ENCODE peak calls at places on chromosomes 11 and 22, in four cellular contexts. One of them, this sample, is unnamed.

GRCh38 chr11:469684-470667 is 19.9 kb downstream of the PTDSS2 start:
- DNase-seq in OCI-LY7: no peak
- DNase-seq in A549: peak; percentile 58
- DNase-seq in cardiac muscle cell: peak; percentile 90
- DNase-seq in this sample: no peak

GRCh38 chr11:10019906-10020682 is 273.9 kb downstream of the SBF2 start:
- DNase-seq in OCI-LY7: no peak
- DNase-seq in A549: no peak
- DNase-seq in cardiac muscle cell: no peak
- DNase-seq in this sample: peak; percentile 9

GRCh38 chr11:12785901-12786300 is 111.7 kb downstream of the TEAD1 start:
- DNase-seq in OCI-LY7: no peak
- DNase-seq in A549: no peak
- DNase-seq in cardiac muscle cell: no peak
- DNase-seq in this sample: no peak

GRCh38 chr22:48534395-48534958 is 1293.2 kb downstream of the BRD1 start:
- DNase-seq in OCI-LY7: no peak
- DNase-seq in A549: no peak
- DNase-seq in cardiac muscle cell: no peak
- DNase-seq in this sample: no peak

GRCh38 chr11:45204761-45205160 is 58.3 kb downstream of the PRDM11 start:
- DNase-seq in OCI-LY7: no peak
- DNase-seq in A549: no peak
- DNase-seq in cardiac muscle cell: peak; percentile 28
- DNase-seq in this sample: no peak

GRCh38 chr22:42747701-42748513 is 27.2 kb upstream of the A4GALT start:
- DNase-seq in OCI-LY7: no peak
- DNase-seq in A549: no peak
- DNase-seq in cardiac muscle cell: peak; percentile 73
- DNase-seq in this sample: no peak

GRCh38 chr11:131349368-131350086 is 20.9 kb upstream of the NTM start:
- DNase-seq in OCI-LY7: no peak
- DNase-seq in A549: no peak
- DNase-seq in cardiac muscle cell: no peak
- DNase-seq in this sample: no peak

GRCh38 chr11:118572914-118573550 is 823 bp downstream of the ARCN1 start:
- DNase-seq in OCI-LY7: peak; percentile 51
- DNase-seq in A549: peak; percentile 29
- DNase-seq in cardiac muscle cell: peak; percentile 46
- DNase-seq in this sample: peak; percentile 37

GRCh38 chr11:41382927-41383326 is 76.5 kb downstream of the LRRC4C start:
- DNase-seq in OCI-LY7: no peak
- DNase-seq in A549: no peak
- DNase-seq in cardiac muscle cell: no peak
- DNase-seq in this sample: no peak
- H3K27ac ChIP-seq in OCI-LY7: no peak overlapping the region
- H3K27ac ChIP-seq in A549: no peak overlapping the region
- H3K27ac ChIP-seq in cardiac muscle cell: no peak overlapping the region
- H3K27ac ChIP-seq in this sample: no peak overlapping the region

DNA sequence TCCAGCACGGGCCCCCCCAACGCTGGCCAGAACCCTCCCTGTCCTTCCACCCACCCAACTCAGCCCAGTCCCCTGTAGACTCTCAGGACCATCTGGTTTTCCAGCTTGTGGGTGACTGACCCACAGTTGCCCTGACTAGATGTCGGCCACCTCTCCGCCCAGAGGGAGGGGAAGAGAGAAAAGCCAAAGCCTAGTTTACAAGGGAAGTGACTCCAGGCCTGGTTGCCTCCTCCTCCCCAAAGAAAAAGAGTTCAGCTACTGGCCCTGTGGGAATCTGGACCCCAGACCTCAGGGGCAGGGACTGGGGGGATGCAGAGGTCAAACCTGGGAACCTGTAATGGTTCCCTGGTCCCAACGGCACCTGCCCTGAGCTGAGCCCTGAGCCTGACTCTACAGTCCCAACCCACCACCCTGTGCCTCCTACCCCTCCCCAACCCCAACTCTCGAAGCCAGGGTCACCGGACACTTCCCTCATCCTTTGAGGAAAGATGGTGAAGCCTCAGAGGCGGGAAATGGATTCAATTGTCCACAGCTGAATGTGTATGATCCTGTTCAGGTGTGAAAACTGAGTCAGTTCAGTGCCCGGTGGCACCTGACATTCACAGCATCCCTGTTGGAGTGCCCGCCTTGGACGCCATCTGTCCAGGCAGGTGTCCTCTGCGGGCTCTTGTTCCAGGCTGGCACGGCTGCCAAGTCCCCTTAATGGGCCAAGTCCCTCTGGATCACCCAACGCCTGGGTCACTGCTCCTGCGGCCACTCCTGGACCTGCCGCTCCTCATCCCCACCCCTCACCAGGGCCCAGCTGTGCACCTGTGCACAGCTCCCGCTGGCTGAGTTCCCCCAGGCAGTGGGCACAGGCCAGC is 21.0 kb upstream of the WNT7B start:
- DNase-seq in OCI-LY7: no peak
- DNase-seq in A549: no peak
- DNase-seq in cardiac muscle cell: no peak
- DNase-seq in this sample: no peak
- H3K27ac ChIP-seq in OCI-LY7: no peak overlapping the region
- H3K27ac ChIP-seq in A549: peak overlapping the region; percentile 26
- H3K27ac ChIP-seq in cardiac muscle cell: no peak overlapping the region
- H3K27ac ChIP-seq in this sample: no peak overlapping the region

DNA sequence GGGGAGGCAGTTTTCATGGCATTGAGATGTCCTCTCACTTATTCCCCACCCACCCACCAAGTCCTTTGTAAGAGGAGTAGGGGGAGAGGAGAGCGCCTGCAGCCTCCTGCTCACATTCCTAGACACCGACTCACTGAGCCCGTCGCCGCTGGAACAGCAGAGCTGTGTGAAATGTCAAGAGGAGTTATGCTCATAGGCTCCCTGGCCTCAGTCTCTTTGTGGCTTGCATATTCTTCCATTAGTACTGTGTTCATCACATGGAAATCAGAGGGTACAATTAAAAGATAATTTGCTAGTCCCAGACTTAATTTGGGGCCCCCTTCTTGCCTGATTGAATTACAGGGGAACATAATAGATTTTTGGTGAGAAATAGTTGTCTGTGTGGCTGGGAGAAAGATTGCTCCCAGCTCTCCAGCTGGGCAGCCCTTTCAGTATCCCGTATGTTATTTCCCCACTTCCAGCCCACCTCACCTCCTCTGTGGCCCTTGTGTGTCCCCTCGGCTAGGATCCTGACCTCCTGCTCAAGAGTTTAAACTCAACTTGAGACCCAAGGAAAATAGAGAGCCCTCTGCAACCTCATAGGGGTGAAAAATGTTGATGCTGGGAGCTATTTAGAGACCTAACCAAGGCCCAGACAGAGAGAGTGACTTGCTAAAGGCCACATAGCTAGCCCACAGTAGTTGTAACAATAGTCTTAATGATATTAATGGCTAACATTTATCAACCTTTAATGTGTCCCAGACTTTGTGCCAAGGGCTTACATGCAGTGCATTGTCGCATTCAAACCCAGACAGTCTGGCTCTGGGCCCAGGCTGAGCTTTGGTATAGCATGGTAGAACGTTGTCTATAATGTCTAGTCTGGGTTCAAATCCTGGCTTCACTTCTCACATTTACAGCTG is 32.2 kb downstream of the LIMK2 start:
- DNase-seq in OCI-LY7: no peak
- DNase-seq in A549: peak; percentile 63
- DNase-seq in cardiac muscle cell: peak; percentile 80
- DNase-seq in this sample: no peak
- H3K27ac ChIP-seq in OCI-LY7: no peak overlapping the region
- H3K27ac ChIP-seq in A549: peak overlapping the region; percentile 83
- H3K27ac ChIP-seq in cardiac muscle cell: peak overlapping the region; percentile 80
- H3K27ac ChIP-seq in this sample: no peak overlapping the region

GRCh38 chr11:108565653-108566052 is 27.9 kb downstream of the EXPH5 start:
- DNase-seq in OCI-LY7: no peak
- DNase-seq in A549: no peak
- DNase-seq in cardiac muscle cell: no peak
- DNase-seq in this sample: no peak
- H3K27ac ChIP-seq in OCI-LY7: no peak overlapping the region
- H3K27ac ChIP-seq in A549: no peak overlapping the region
- H3K27ac ChIP-seq in cardiac muscle cell: no peak overlapping the region
- H3K27ac ChIP-seq in this sample: no peak overlapping the region

GRCh38 chr11:5279678-5280077 is 9.9 kb upstream of the HBE1 start:
- DNase-seq in OCI-LY7: no peak
- DNase-seq in A549: no peak
- DNase-seq in cardiac muscle cell: no peak
- DNase-seq in this sample: no peak
- H3K27ac ChIP-seq in OCI-LY7: no peak overlapping the region
- H3K27ac ChIP-seq in A549: peak overlapping the region; percentile 76
- H3K27ac ChIP-seq in cardiac muscle cell: no peak overlapping the region
- H3K27ac ChIP-seq in this sample: no peak overlapping the region

GRCh38 chr11:11621881-11622706 is at the start of gene GALNT18:
- DNase-seq in OCI-LY7: peak; percentile 33
- DNase-seq in A549: peak; percentile 94
- DNase-seq in cardiac muscle cell: peak; percentile 95
- DNase-seq in this sample: peak; percentile 16
- H3K27ac ChIP-seq in OCI-LY7: no peak within 1 kb of the TSS
- H3K27ac ChIP-seq in A549: peak within 1 kb of the TSS; percentile 90
- H3K27ac ChIP-seq in cardiac muscle cell: no peak within 1 kb of the TSS
- H3K27ac ChIP-seq in this sample: no peak within 1 kb of the TSS

DNA sequence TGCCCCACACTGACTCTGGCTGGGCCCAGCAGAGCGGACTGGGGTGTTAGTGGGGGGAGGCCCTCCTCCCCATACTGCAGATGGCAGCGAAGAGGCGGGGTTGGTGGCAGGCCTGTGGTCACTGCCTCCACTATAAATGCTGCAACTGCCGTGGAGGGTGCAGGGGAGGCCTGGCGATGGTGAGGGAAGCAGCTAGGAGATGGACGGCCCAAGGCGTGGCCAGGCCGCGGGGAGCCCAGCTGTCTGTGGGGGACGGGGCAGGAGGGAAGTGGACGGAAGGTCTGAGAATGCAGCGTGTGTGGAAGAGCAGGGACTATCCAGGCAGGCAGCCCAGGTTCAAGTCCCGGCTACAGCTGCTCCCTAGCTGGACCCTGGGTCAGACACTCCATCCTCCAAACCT is 18.3 kb downstream of the DNAL4 start:
- DNase-seq in OCI-LY7: no peak
- DNase-seq in A549: no peak
- DNase-seq in cardiac muscle cell: no peak
- DNase-seq in this sample: no peak
- H3K27ac ChIP-seq in OCI-LY7: no peak overlapping the region
- H3K27ac ChIP-seq in A549: peak overlapping the region; percentile 46
- H3K27ac ChIP-seq in cardiac muscle cell: no peak overlapping the region
- H3K27ac ChIP-seq in this sample: no peak overlapping the region

This sample was measured in naive thymus-derived CD4-positive, alpha-beta T cell.